ENCODE peak calls at places on chromosomes 3 and 15, in ten cellular contexts. One of them, this sample, is unnamed.

GRCh38 chr3:122944671-122945151 is 82.9 kb downstream of the SEMA5B start:
- DNase-seq in adrenal gland: no peak
- DNase-seq in CD8-positive, alpha-beta memory T cell: no peak
- DNase-seq in naive thymus-derived CD4-positive, alpha-beta T cell: no peak
- DNase-seq in neural progenitor cell: no peak
- DNase-seq in SK-N-SH: no peak
- DNase-seq in A673: peak; percentile 87
- DNase-seq in spleen: peak; percentile 61
- DNase-seq in GM12878: no peak
- DNase-seq in lower lobe of right lung: no peak
- DNase-seq in this sample: no peak

GRCh38 chr15:35410775-35411174 is 135.2 kb downstream of the DPH6 start:
- DNase-seq in adrenal gland: no peak
- DNase-seq in CD8-positive, alpha-beta memory T cell: no peak
- DNase-seq in naive thymus-derived CD4-positive, alpha-beta T cell: no peak
- DNase-seq in neural progenitor cell: no peak
- DNase-seq in SK-N-SH: no peak
- DNase-seq in A673: no peak
- DNase-seq in spleen: no peak
- DNase-seq in GM12878: no peak
- DNase-seq in lower lobe of right lung: no peak
- DNase-seq in this sample: no peak

GRCh38 chr3:132953683-132954082 is 84.5 kb upstream of the TMEM108 start:
- DNase-seq in adrenal gland: no peak
- DNase-seq in CD8-positive, alpha-beta memory T cell: no peak
- DNase-seq in naive thymus-derived CD4-positive, alpha-beta T cell: no peak
- DNase-seq in neural progenitor cell: no peak
- DNase-seq in SK-N-SH: no peak
- DNase-seq in A673: no peak
- DNase-seq in spleen: no peak
- DNase-seq in GM12878: no peak
- DNase-seq in lower lobe of right lung: no peak
- DNase-seq in this sample: no peak

GRCh38 chr3:30012941-30013543 is 593.4 kb upstream of the TGFBR2 start:
- DNase-seq in adrenal gland: peak; percentile 88
- DNase-seq in CD8-positive, alpha-beta memory T cell: peak; percentile 10
- DNase-seq in naive thymus-derived CD4-positive, alpha-beta T cell: no peak
- DNase-seq in neural progenitor cell: peak; percentile 85
- DNase-seq in SK-N-SH: peak; percentile 41
- DNase-seq in A673: peak; percentile 92
- DNase-seq in spleen: no peak
- DNase-seq in GM12878: peak; percentile 8
- DNase-seq in lower lobe of right lung: peak; percentile 67
- DNase-seq in this sample: no peak

GRCh38 chr3:145807990-145808389 is 353.0 kb downstream of the PLOD2 start:
- DNase-seq in adrenal gland: peak; percentile 61
- DNase-seq in CD8-positive, alpha-beta memory T cell: no peak
- DNase-seq in naive thymus-derived CD4-positive, alpha-beta T cell: no peak
- DNase-seq in neural progenitor cell: peak; percentile 29
- DNase-seq in SK-N-SH: peak; percentile 21
- DNase-seq in A673: peak; percentile 35
- DNase-seq in spleen: no peak
- DNase-seq in GM12878: no peak
- DNase-seq in lower lobe of right lung: no peak
- DNase-seq in this sample: no peak

GRCh38 chr3:133894334-133895207 is 1.1 kb downstream of the RAB6B start:
- DNase-seq in adrenal gland: no peak
- DNase-seq in CD8-positive, alpha-beta memory T cell: no peak
- DNase-seq in naive thymus-derived CD4-positive, alpha-beta T cell: no peak
- DNase-seq in neural progenitor cell: peak; percentile 49
- DNase-seq in SK-N-SH: peak; percentile 76
- DNase-seq in A673: no peak
- DNase-seq in spleen: no peak
- DNase-seq in GM12878: no peak
- DNase-seq in lower lobe of right lung: peak; percentile 42
- DNase-seq in this sample: no peak

GRCh38 chr3:16547555-16547954 is 34.1 kb upstream of the RFTN1 start:
- DNase-seq in adrenal gland: no peak
- DNase-seq in CD8-positive, alpha-beta memory T cell: no peak
- DNase-seq in naive thymus-derived CD4-positive, alpha-beta T cell: no peak
- DNase-seq in neural progenitor cell: no peak
- DNase-seq in SK-N-SH: no peak
- DNase-seq in A673: no peak
- DNase-seq in spleen: no peak
- DNase-seq in GM12878: no peak
- DNase-seq in lower lobe of right lung: no peak
- DNase-seq in this sample: no peak

GRCh38 chr3:184805351-184806038 is 6.5 kb upstream of the VPS8 start:
- DNase-seq in adrenal gland: no peak
- DNase-seq in CD8-positive, alpha-beta memory T cell: no peak
- DNase-seq in naive thymus-derived CD4-positive, alpha-beta T cell: no peak
- DNase-seq in neural progenitor cell: no peak
- DNase-seq in SK-N-SH: peak; percentile 69
- DNase-seq in A673: peak; percentile 20
- DNase-seq in spleen: no peak
- DNase-seq in GM12878: no peak
- DNase-seq in lower lobe of right lung: no peak
- DNase-seq in this sample: no peak

GRCh38 chr3:44966795-44967278 is 9.1 kb downstream of the ZDHHC3 start:
- DNase-seq in adrenal gland: no peak
- DNase-seq in CD8-positive, alpha-beta memory T cell: no peak
- DNase-seq in naive thymus-derived CD4-positive, alpha-beta T cell: no peak
- DNase-seq in neural progenitor cell: no peak
- DNase-seq in SK-N-SH: no peak
- DNase-seq in A673: no peak
- DNase-seq in spleen: no peak
- DNase-seq in GM12878: no peak
- DNase-seq in lower lobe of right lung: no peak
- DNase-seq in this sample: no peak

GRCh38 chr3:165643433-165643824 is 193.8 kb downstream of the BCHE start:
- DNase-seq in adrenal gland: no peak
- DNase-seq in CD8-positive, alpha-beta memory T cell: no peak
- DNase-seq in naive thymus-derived CD4-positive, alpha-beta T cell: no peak
- DNase-seq in neural progenitor cell: no peak
- DNase-seq in SK-N-SH: no peak
- DNase-seq in A673: no peak
- DNase-seq in spleen: no peak
- DNase-seq in GM12878: no peak
- DNase-seq in lower lobe of right lung: no peak
- DNase-seq in this sample: no peak

GRCh38 chr15:99620178-99620577 is 54.4 kb downstream of the MEF2A start:
- DNase-seq in adrenal gland: no peak
- DNase-seq in CD8-positive, alpha-beta memory T cell: no peak
- DNase-seq in naive thymus-derived CD4-positive, alpha-beta T cell: no peak
- DNase-seq in neural progenitor cell: no peak
- DNase-seq in SK-N-SH: no peak
- DNase-seq in A673: no peak
- DNase-seq in spleen: no peak
- DNase-seq in GM12878: no peak
- DNase-seq in lower lobe of right lung: no peak
- DNase-seq in this sample: no peak
- H3K9me3 ChIP-seq in adrenal gland: no peaks in the 10 kb centered on the region
- H3K9me3 ChIP-seq in CD8-positive, alpha-beta memory T cell: no peaks in the 10 kb centered on the region
- H3K9me3 ChIP-seq in naive thymus-derived CD4-positive, alpha-beta T cell: no peaks in the 10 kb centered on the region
- H3K9me3 ChIP-seq in neural progenitor cell: peaks cover 14% of the 10 kb centered on the region
- H3K9me3 ChIP-seq in SK-N-SH: peaks cover 3% of the 10 kb centered on the region
- H3K9me3 ChIP-seq in A673: peaks cover 11% of the 10 kb centered on the region
- H3K9me3 ChIP-seq in spleen: peaks cover 3% of the 10 kb centered on the region
- H3K9me3 ChIP-seq in GM12878: peaks cover 10% of the 10 kb centered on the region
- H3K9me3 ChIP-seq in lower lobe of right lung: no peaks in the 10 kb centered on the region
- H3K9me3 ChIP-seq in this sample: no peaks in the 10 kb centered on the region

DNA sequence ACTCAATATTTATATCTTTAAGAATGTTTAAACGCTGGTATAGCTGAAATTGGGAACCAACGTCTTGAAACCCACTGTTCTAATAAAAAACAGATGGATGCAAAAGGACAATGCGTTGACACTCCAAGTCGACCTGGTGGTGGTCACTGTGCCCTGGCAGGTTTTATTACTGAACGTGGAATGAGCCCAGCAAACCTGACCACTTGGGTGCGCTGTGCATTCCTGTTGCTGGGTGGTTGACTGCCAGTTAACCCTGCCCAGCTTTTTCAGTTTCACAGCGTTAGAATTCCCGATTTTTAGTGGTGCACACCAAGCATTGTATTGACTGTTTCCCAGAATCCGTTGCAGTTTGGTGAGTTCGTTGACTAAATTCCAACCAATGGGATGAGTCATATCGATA is 384.4 kb downstream of the OCA2 start:
- DNase-seq in adrenal gland: no peak
- DNase-seq in CD8-positive, alpha-beta memory T cell: no peak
- DNase-seq in naive thymus-derived CD4-positive, alpha-beta T cell: no peak
- DNase-seq in neural progenitor cell: no peak
- DNase-seq in SK-N-SH: no peak
- DNase-seq in A673: no peak
- DNase-seq in spleen: no peak
- DNase-seq in GM12878: no peak
- DNase-seq in lower lobe of right lung: no peak
- DNase-seq in this sample: no peak
- H3K9me3 ChIP-seq in adrenal gland: no peaks in the 10 kb centered on the region
- H3K9me3 ChIP-seq in CD8-positive, alpha-beta memory T cell: no peaks in the 10 kb centered on the region
- H3K9me3 ChIP-seq in naive thymus-derived CD4-positive, alpha-beta T cell: no peaks in the 10 kb centered on the region
- H3K9me3 ChIP-seq in neural progenitor cell: peaks cover 6% of the 10 kb centered on the region
- H3K9me3 ChIP-seq in SK-N-SH: peaks cover 9% of the 10 kb centered on the region
- H3K9me3 ChIP-seq in A673: peaks cover 53% of the 10 kb centered on the region
- H3K9me3 ChIP-seq in spleen: peaks cover 12% of the 10 kb centered on the region
- H3K9me3 ChIP-seq in GM12878: no peaks in the 10 kb centered on the region
- H3K9me3 ChIP-seq in lower lobe of right lung: peaks cover 16% of the 10 kb centered on the region
- H3K9me3 ChIP-seq in this sample: no peaks in the 10 kb centered on the region

GRCh38 chr3:155238845-155239244 is 54.6 kb downstream of the STRIT1 start:
- DNase-seq in adrenal gland: no peak
- DNase-seq in CD8-positive, alpha-beta memory T cell: no peak
- DNase-seq in naive thymus-derived CD4-positive, alpha-beta T cell: no peak
- DNase-seq in neural progenitor cell: no peak
- DNase-seq in SK-N-SH: no peak
- DNase-seq in A673: no peak
- DNase-seq in spleen: no peak
- DNase-seq in GM12878: no peak
- DNase-seq in lower lobe of right lung: no peak
- DNase-seq in this sample: no peak

GRCh38 chr3:155232605-155233004 is 60.9 kb downstream of the STRIT1 start:
- DNase-seq in adrenal gland: peak; percentile 85
- DNase-seq in CD8-positive, alpha-beta memory T cell: no peak
- DNase-seq in naive thymus-derived CD4-positive, alpha-beta T cell: no peak
- DNase-seq in neural progenitor cell: no peak
- DNase-seq in SK-N-SH: peak; percentile 1
- DNase-seq in A673: no peak
- DNase-seq in spleen: no peak
- DNase-seq in GM12878: no peak
- DNase-seq in lower lobe of right lung: no peak
- DNase-seq in this sample: no peak

GRCh38 chr3:155239960-155240359 is 53.5 kb downstream of the STRIT1 start:
- DNase-seq in adrenal gland: no peak
- DNase-seq in CD8-positive, alpha-beta memory T cell: no peak
- DNase-seq in naive thymus-derived CD4-positive, alpha-beta T cell: no peak
- DNase-seq in neural progenitor cell: no peak
- DNase-seq in SK-N-SH: no peak
- DNase-seq in A673: no peak
- DNase-seq in spleen: no peak
- DNase-seq in GM12878: no peak
- DNase-seq in lower lobe of right lung: no peak
- DNase-seq in this sample: no peak

GRCh38 chr3:155233213-155233612 is 60.3 kb downstream of the STRIT1 start:
- DNase-seq in adrenal gland: peak; percentile 68
- DNase-seq in CD8-positive, alpha-beta memory T cell: no peak
- DNase-seq in naive thymus-derived CD4-positive, alpha-beta T cell: no peak
- DNase-seq in neural progenitor cell: no peak
- DNase-seq in SK-N-SH: peak; percentile 23
- DNase-seq in A673: no peak
- DNase-seq in spleen: no peak
- DNase-seq in GM12878: no peak
- DNase-seq in lower lobe of right lung: no peak
- DNase-seq in this sample: no peak

GRCh38 chr3:155236473-155236872 is 57.0 kb downstream of the STRIT1 start:
- DNase-seq in adrenal gland: no peak
- DNase-seq in CD8-positive, alpha-beta memory T cell: no peak
- DNase-seq in naive thymus-derived CD4-positive, alpha-beta T cell: no peak
- DNase-seq in neural progenitor cell: no peak
- DNase-seq in SK-N-SH: no peak
- DNase-seq in A673: no peak
- DNase-seq in spleen: no peak
- DNase-seq in GM12878: no peak
- DNase-seq in lower lobe of right lung: no peak
- DNase-seq in this sample: no peak
- H3K9me3 ChIP-seq in adrenal gland: no peaks in the 10 kb centered on the region
- H3K9me3 ChIP-seq in CD8-positive, alpha-beta memory T cell: no peaks in the 10 kb centered on the region
- H3K9me3 ChIP-seq in naive thymus-derived CD4-positive, alpha-beta T cell: no peaks in the 10 kb centered on the region
- H3K9me3 ChIP-seq in neural progenitor cell: no peaks in the 10 kb centered on the region
- H3K9me3 ChIP-seq in SK-N-SH: no peaks in the 10 kb centered on the region
- H3K9me3 ChIP-seq in A673: no peaks in the 10 kb centered on the region
- H3K9me3 ChIP-seq in spleen: no peaks in the 10 kb centered on the region
- H3K9me3 ChIP-seq in GM12878: no peaks in the 10 kb centered on the region
- H3K9me3 ChIP-seq in lower lobe of right lung: no peaks in the 10 kb centered on the region
- H3K9me3 ChIP-seq in this sample: no peaks in the 10 kb centered on the region

GRCh38 chr3:124113475-124113874 is 121.6 kb upstream of the ROPN1 start:
- DNase-seq in adrenal gland: no peak
- DNase-seq in CD8-positive, alpha-beta memory T cell: no peak
- DNase-seq in naive thymus-derived CD4-positive, alpha-beta T cell: no peak
- DNase-seq in neural progenitor cell: no peak
- DNase-seq in SK-N-SH: no peak
- DNase-seq in A673: no peak
- DNase-seq in spleen: no peak
- DNase-seq in GM12878: no peak
- DNase-seq in lower lobe of right lung: no peak
- DNase-seq in this sample: no peak

GRCh38 chr3:124115279-124115678 is 123.4 kb upstream of the ROPN1 start:
- DNase-seq in adrenal gland: no peak
- DNase-seq in CD8-positive, alpha-beta memory T cell: no peak
- DNase-seq in naive thymus-derived CD4-positive, alpha-beta T cell: no peak
- DNase-seq in neural progenitor cell: no peak
- DNase-seq in SK-N-SH: no peak
- DNase-seq in A673: no peak
- DNase-seq in spleen: no peak
- DNase-seq in GM12878: no peak
- DNase-seq in lower lobe of right lung: no peak
- DNase-seq in this sample: no peak

GRCh38 chr3:124117486-124117885 is 125.6 kb upstream of the ROPN1 start:
- DNase-seq in adrenal gland: no peak
- DNase-seq in CD8-positive, alpha-beta memory T cell: no peak
- DNase-seq in naive thymus-derived CD4-positive, alpha-beta T cell: no peak
- DNase-seq in neural progenitor cell: no peak
- DNase-seq in SK-N-SH: no peak
- DNase-seq in A673: peak; percentile 42
- DNase-seq in spleen: no peak
- DNase-seq in GM12878: no peak
- DNase-seq in lower lobe of right lung: no peak
- DNase-seq in this sample: no peak

GRCh38 chr3:124118397-124118796 is 126.5 kb upstream of the ROPN1 start:
- DNase-seq in adrenal gland: no peak
- DNase-seq in CD8-positive, alpha-beta memory T cell: no peak
- DNase-seq in naive thymus-derived CD4-positive, alpha-beta T cell: no peak
- DNase-seq in neural progenitor cell: no peak
- DNase-seq in SK-N-SH: no peak
- DNase-seq in A673: no peak
- DNase-seq in spleen: no peak
- DNase-seq in GM12878: no peak
- DNase-seq in lower lobe of right lung: no peak
- DNase-seq in this sample: no peak

DNA sequence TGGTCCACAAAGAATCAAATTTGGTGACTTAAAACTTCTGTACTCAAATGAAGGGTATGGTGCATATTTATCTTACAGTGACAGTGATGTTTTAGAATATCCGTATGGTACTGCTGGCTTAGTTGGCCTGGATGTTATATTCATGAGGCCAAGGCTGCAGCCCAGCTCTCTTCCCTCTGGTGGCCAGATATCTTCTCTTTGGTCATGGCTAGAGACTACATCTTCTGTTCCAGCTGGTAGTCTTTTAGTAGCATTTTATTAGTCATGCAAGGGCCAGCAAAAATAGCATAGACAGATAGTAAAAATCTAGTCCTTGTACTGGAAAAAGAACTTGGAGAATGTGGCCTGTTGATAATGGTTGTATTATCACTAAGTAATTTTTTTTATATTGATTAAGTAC is 124.0 kb upstream of the ROPN1 start:
- DNase-seq in adrenal gland: no peak
- DNase-seq in CD8-positive, alpha-beta memory T cell: no peak
- DNase-seq in naive thymus-derived CD4-positive, alpha-beta T cell: no peak
- DNase-seq in neural progenitor cell: no peak
- DNase-seq in SK-N-SH: no peak
- DNase-seq in A673: no peak
- DNase-seq in spleen: no peak
- DNase-seq in GM12878: no peak
- DNase-seq in lower lobe of right lung: no peak
- DNase-seq in this sample: no peak
- H3K9me3 ChIP-seq in adrenal gland: no peaks in the 10 kb centered on the region
- H3K9me3 ChIP-seq in CD8-positive, alpha-beta memory T cell: no peaks in the 10 kb centered on the region
- H3K9me3 ChIP-seq in naive thymus-derived CD4-positive, alpha-beta T cell: no peaks in the 10 kb centered on the region
- H3K9me3 ChIP-seq in neural progenitor cell: no peaks in the 10 kb centered on the region
- H3K9me3 ChIP-seq in SK-N-SH: no peaks in the 10 kb centered on the region
- H3K9me3 ChIP-seq in A673: no peaks in the 10 kb centered on the region
- H3K9me3 ChIP-seq in spleen: no peaks in the 10 kb centered on the region
- H3K9me3 ChIP-seq in GM12878: no peaks in the 10 kb centered on the region
- H3K9me3 ChIP-seq in lower lobe of right lung: no peaks in the 10 kb centered on the region
- H3K9me3 ChIP-seq in this sample: no peaks in the 10 kb centered on the region